ENCODE peak calls at places on chromosomes 7 and 10, in eight cellular contexts. U is mammary epithelial cell, J is K562, D is WTC11, O is cardiac muscle cell, V is suprapubic skin, F is chondrocyte, G is lower lobe of right lung. T is an unnamed sample.

GRCh38 chr10:43249962-43250624 is 16.8 kb downstream of the RASGEF1A start:
- DNase-seq in U (no peak), J (peak), D (peak), O (no peak), V (peak), F (peak), G (peak), T (peak)

GRCh38 chr10:71582019-71582418 is 137.6 kb downstream of the C10orf105 start:
- DNase-seq in U (no peak), J (peak), D (no peak), O (peak), V (no peak), F (no peak), G (no peak), T (no peak)

GRCh38 chr10:104054430-104054829 is 31.2 kb downstream of the COL17A1 start:
- DNase-seq in U (no peak), J (no peak), D (no peak), O (no peak), V (no peak), F (no peak), G (no peak), T (no peak)

GRCh38 chr7:44415047-44415446 is 75.4 kb downstream of the NUDCD3 start:
- DNase-seq in U (peak), J (no peak), D (no peak), O (no peak), V (no peak), F (no peak), G (no peak), T (no peak)

GRCh38 chr7:51141451-51141971 is 175.1 kb downstream of the COBL start:
- DNase-seq in U (peak), J (peak), D (no peak), O (peak), V (no peak), F (no peak), G (no peak), T (no peak)

GRCh38 chr10:88652621-88653020 is 11.6 kb upstream of the LIPF start:
- DNase-seq in U (no peak), J (no peak), D (no peak), O (no peak), V (no peak), F (no peak), G (no peak), T (no peak)

GRCh38 chr7:17994079-17994478 is 33.6 kb downstream of the PRPS1L1 start:
- DNase-seq in U (no peak), J (no peak), D (no peak), O (no peak), V (no peak), F (no peak), G (no peak), T (no peak)

GRCh38 chr7:18109762-18110161 is 82.1 kb upstream of the PRPS1L1 start:
- DNase-seq in U (no peak), J (no peak), D (no peak), O (no peak), V (no peak), F (no peak), G (no peak), T (no peak)

GRCh38 chr10:86164216-86164774 is 202.3 kb downstream of the GRID1 start:
- DNase-seq in U (no peak), J (no peak), D (peak), O (no peak), V (peak), F (no peak), G (no peak), T (no peak)

GRCh38 chr10:107859065-107859464 is 694.6 kb upstream of the SORCS1 start:
- DNase-seq in U (no peak), J (no peak), D (no peak), O (no peak), V (no peak), F (no peak), G (no peak), T (no peak)

GRCh38 chr10:79159785-79160184 is 91.0 kb downstream of the ZMIZ1 start:
- DNase-seq in U (no peak), J (no peak), D (no peak), O (peak), V (no peak), F (no peak), G (no peak), T (no peak)

GRCh38 chr7:39022796-39023195 is 45.1 kb downstream of the POU6F2 start:
- DNase-seq in U (no peak), J (no peak), D (no peak), O (no peak), V (no peak), F (no peak), G (no peak), T (no peak)

GRCh38 chr10:94680544-94680943 is 3.0 kb upstream of the CYP2C18 start:
- DNase-seq in U (peak), J (no peak), D (no peak), O (no peak), V (no peak), F (no peak), G (no peak), T (no peak)

GRCh38 chr7:44883961-44884360 is 1.4 kb downstream of the PURB start:
- DNase-seq in U (no peak), J (no peak), D (no peak), O (no peak), V (no peak), F (no peak), G (no peak), T (no peak)

GRCh38 chr10:120715214-120715613 is 135.9 kb upstream of the WDR11 start:
- DNase-seq in U (no peak), J (no peak), D (no peak), O (no peak), V (no peak), F (no peak), G (no peak), T (no peak)

GRCh38 chr10:70747192-70747965 is 37.8 kb downstream of the TBATA start:
- DNase-seq in U (no peak), J (no peak), D (no peak), O (no peak), V (no peak), F (peak), G (no peak), T (no peak)

GRCh38 chr10:92047215-92047614 is 123.6 kb downstream of the BTAF1 start:
- DNase-seq in U (no peak), J (no peak), D (no peak), O (no peak), V (no peak), F (no peak), G (no peak), T (no peak)

GRCh38 chr7:16810573-16810972 is 5.8 kb upstream of the AGR2 start:
- DNase-seq in U (no peak), J (no peak), D (no peak), O (no peak), V (no peak), F (no peak), G (no peak), T (no peak)

GRCh38 chr7:17599733-17600685 is 301.6 kb downstream of the AHR start:
- DNase-seq in U (peak), J (no peak), D (no peak), O (no peak), V (no peak), F (no peak), G (no peak), T (no peak)

GRCh38 chr7:114630186-114630824 is 215.7 kb downstream of the FOXP2 start:
- DNase-seq in U (no peak), J (no peak), D (no peak), O (peak), V (no peak), F (no peak), G (no peak), T (no peak)

GRCh38 chr7:103704701-103705100 is 258.7 kb upstream of the SLC26A5 start:
- DNase-seq in U (no peak), J (no peak), D (no peak), O (no peak), V (no peak), F (no peak), G (no peak), T (no peak)

GRCh38 chr10:55174419-55174818 is 373.4 kb upstream of the PCDH15 start:
- DNase-seq in U (no peak), J (no peak), D (peak), O (peak), V (no peak), F (no peak), G (no peak), T (no peak)

GRCh38 chr10:6721480-6721879 is 141.4 kb upstream of the PRKCQ start:
- DNase-seq in U (peak), J (no peak), D (no peak), O (no peak), V (peak), F (no peak), G (no peak), T (no peak)

GRCh38 chr7:74256446-74257408 is 2.5 kb upstream of the RFC2 start:
- DNase-seq in U (no peak), J (no peak), D (no peak), O (no peak), V (no peak), F (no peak), G (no peak), T (no peak)

GRCh38 chr7:74253975-74254857 is at the start of gene RFC2:
- DNase-seq in U (peak), J (peak), D (peak), O (peak), V (peak), F (peak), G (peak), T (peak)

GRCh38 chr7:74252893-74253292 is 1.3 kb downstream of the RFC2 start:
- DNase-seq in U (no peak), J (no peak), D (no peak), O (no peak), V (no peak), F (no peak), G (no peak), T (no peak)

GRCh38 chr7:74253331-74253730 is 868 bp downstream of the RFC2 start:
- DNase-seq in U (peak), J (no peak), D (no peak), O (no peak), V (no peak), F (no peak), G (no peak), T (no peak)

GRCh38 chr7:74254858-74255379 is 720 bp upstream of the RFC2 start:
- DNase-seq in U (no peak), J (peak), D (no peak), O (no peak), V (no peak), F (no peak), G (no peak), T (no peak)
- TF ChIP-seq CTCF in U (no peak), J (no peak), D (no peak), O (no peak), V (no peak), F (no peak), G (no peak), T (no peak)

DNA sequence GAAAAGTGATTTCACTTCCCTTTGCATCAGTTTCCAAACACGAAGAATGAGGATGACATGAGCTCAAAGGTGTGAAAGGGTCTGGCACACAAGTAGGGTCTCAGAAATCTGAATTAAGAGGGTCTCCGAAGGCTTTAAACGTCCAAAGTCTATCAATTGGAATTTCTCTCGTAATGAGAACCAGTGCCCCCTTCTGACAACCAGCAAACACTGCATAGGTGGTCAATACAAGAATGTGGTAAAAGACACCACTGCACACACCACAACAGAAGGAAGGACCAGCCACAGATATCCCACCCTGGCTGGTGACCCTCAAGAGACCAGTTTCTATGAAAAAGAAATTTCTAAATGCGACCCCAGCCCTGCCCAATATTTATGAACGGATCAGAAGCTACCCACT is 78.1 kb downstream of the CALN1 start:
- DNase-seq in U (no peak), J (peak), D (no peak), O (no peak), V (no peak), F (no peak), G (no peak), T (no peak)
- TF ChIP-seq CTCF in U (no peak), J (peak), D (peak), O (no peak), V (no peak), F (peak), G (no peak), T (peak)

GRCh38 chr7:135708041-135708440 is 19.9 kb downstream of the SLC13A4 start:
- DNase-seq in U (no peak), J (peak), D (peak), O (no peak), V (no peak), F (no peak), G (no peak), T (no peak)

GRCh38 chr7:135712796-135713195 is 15.2 kb downstream of the SLC13A4 start:
- DNase-seq in U (no peak), J (no peak), D (no peak), O (no peak), V (no peak), F (no peak), G (no peak), T (no peak)

GRCh38 chr7:135712182-135712782 is 15.7 kb downstream of the SLC13A4 start:
- DNase-seq in U (no peak), J (no peak), D (no peak), O (no peak), V (no peak), F (no peak), G (no peak), T (no peak)

GRCh38 chr7:135709508-135709907 is 18.5 kb downstream of the SLC13A4 start:
- DNase-seq in U (no peak), J (no peak), D (no peak), O (no peak), V (no peak), F (no peak), G (no peak), T (no peak)

DNA sequence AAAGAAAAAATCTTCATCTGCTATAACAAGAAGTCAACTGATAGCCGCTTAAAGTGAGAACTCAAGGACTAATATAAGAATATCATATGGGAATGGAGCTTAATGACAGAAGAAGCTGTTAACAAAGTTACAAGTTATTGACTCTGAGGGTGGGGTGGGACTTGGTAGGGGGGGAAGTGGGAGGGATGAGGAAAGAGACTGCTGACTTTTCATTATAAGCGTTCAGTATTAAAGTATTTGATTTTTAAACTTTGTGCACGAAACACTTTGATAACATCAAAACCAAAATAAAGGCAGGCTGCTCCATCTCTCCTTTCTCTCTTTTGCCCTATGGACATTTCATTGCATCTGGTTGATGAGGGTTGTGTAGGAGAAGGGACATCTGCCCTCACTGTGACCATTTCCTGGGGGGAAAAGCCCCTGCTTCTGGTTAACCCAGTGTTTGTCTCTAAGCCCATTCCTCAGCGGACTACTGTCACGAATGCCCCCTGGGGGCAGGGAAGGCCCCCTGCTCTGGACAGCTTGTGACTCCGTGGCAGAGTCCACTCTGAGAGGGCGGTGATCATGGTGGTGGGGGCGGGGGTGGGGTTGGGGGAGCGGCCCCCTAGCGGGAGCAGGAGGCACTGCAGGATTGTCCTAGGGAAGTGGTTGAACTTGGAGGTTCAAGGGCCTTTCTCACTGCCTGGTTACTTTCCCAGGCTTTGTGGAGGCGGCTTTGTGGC is 17.4 kb downstream of the SLC13A4 start:
- DNase-seq in U (no peak), J (peak), D (peak), O (no peak), V (no peak), F (no peak), G (no peak), T (no peak)
- TF ChIP-seq CTCF in U (peak), J (peak), D (peak), O (peak), V (peak), F (peak), G (peak), T (peak)

GRCh38 chr10:14617850-14618249 is 156.8 kb downstream of the FAM107B start:
- DNase-seq in U (peak), J (no peak), D (no peak), O (no peak), V (no peak), F (no peak), G (no peak), T (peak)
- TF ChIP-seq CTCF in U (peak), J (no peak), D (no peak), O (peak), V (no peak), F (no peak), G (no peak), T (peak)

GRCh38 chr7:149773446-149774236 is at the start of gene ZNF467:
- DNase-seq in U (no peak), J (peak), D (no peak), O (peak), V (peak), F (peak), G (peak), T (no peak)
- TF ChIP-seq CTCF in U (no peak), J (no peak), D (no peak), O (no peak), V (no peak), F (no peak), G (no peak), T (no peak)

GRCh38 chr7:122689346-122690109 is 9.4 kb downstream of the RNF133 start:
- DNase-seq in U (no peak), J (no peak), D (no peak), O (no peak), V (no peak), F (no peak), G (no peak), T (no peak)
- TF ChIP-seq CTCF in U (no peak), J (no peak), D (no peak), O (no peak), V (no peak), F (no peak), G (no peak), T (no peak)

DNA sequence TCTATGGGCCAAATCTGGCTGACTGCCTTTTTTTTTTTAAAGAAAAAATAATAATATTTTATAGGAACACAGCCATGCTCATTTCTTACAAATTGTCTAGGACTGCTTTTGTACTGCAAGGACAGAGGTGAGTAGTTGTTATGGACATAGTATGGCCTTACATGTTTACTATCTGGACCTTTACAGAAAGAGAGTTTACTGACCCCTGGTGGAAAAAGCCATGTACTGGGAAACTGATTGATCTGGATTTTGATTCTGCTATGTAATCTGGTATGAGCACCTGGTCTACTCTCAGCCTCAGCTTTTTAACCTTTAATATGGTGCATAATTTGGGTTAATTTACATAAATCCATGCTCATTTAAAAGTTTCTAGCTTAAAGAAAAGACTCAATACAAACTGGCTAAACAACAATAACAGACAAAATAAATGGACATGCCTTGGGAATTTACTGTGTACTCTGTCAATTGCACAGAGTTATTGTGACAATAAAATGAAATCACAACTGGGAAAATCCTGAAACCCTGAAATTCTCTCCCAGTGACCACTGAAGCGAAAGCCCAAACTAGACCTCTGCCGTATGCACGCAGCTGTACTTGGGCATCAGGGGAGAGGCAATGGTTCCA is 260.7 kb downstream of the BMPER start:
- DNase-seq in U (peak), J (peak), D (no peak), O (peak), V (no peak), F (no peak), G (no peak), T (no peak)
- TF ChIP-seq CTCF in U (peak), J (peak), D (peak), O (peak), V (no peak), F (peak), G (peak), T (no peak)

DNA sequence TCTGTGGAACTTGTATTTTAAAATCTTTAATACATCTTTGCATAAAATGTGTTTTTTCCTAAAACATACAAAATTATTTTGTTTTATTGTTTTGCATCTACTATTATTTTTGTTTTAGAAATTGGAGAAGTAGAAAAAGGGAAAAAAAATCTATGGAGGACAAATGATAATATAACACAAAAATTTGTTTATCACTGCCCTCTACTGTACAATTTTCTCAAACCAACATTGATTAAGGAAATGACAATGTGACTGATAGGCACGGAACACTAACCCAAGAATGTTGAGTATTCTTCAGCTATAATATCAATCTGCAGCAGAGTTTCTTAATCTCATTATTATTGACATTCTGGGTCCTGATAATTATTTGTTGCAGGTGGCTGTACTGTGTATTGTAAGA is 9.5 kb upstream of the ING3 start:
- DNase-seq in U (no peak), J (peak), D (no peak), O (no peak), V (no peak), F (no peak), G (no peak), T (no peak)
- TF ChIP-seq CTCF in U (peak), J (peak), D (no peak), O (peak), V (no peak), F (peak), G (peak), T (peak)

GRCh38 chr7:129702316-129702715 is 90.8 kb downstream of the NRF1 start:
- DNase-seq in U (no peak), J (peak), D (no peak), O (no peak), V (no peak), F (no peak), G (no peak), T (no peak)
- TF ChIP-seq CTCF in U (no peak), J (no peak), D (no peak), O (no peak), V (no peak), F (no peak), G (no peak), T (no peak)

GRCh38 chr10:123424537-123424936 is 241.6 kb upstream of the GPR26 start:
- DNase-seq in U (no peak), J (no peak), D (no peak), O (no peak), V (no peak), F (no peak), G (no peak), T (no peak)
- TF ChIP-seq CTCF in U (no peak), J (no peak), D (no peak), O (no peak), V (no peak), F (no peak), G (no peak), T (no peak)

T was measured in CD14-positive monocyte.